ENCODE peak calls at places on chromosomes 16 and 17, in four cellular contexts. L is epithelial cell of esophagus, Z is ascending aorta, V is upper lobe of left lung. E is an unnamed sample.

GRCh38 chr16:9014389-9014788 is 50.7 kb upstream of the USP7 start:
- DNase-seq in V (no peak), L (no peak), Z (no peak), E (no peak)

GRCh38 chr16:56519459-56520250 is at the start of gene BBS2:
- DNase-seq in Z (peak; percentile 49), V (peak; percentile 90), L (peak; percentile 87), E (peak; percentile 69)

GRCh38 chr16:46612121-46612520 is 9.1 kb downstream of the SHCBP1 start:
- DNase-seq in V (no peak), Z (no peak), L (no peak), E (no peak)

GRCh38 chr16:48099455-48099854 is 56.3 kb downstream of the ABCC12 start:
- DNase-seq in V (no peak), L (no peak), Z (no peak), E (peak; percentile 45)

GRCh38 chr17:68591583-68591982 is 9.6 kb downstream of the FAM20A start:
- DNase-seq in Z (no peak), V (no peak), L (no peak), E (no peak)

GRCh38 chr16:11636172-11636721 is 32.0 kb upstream of the SNN start:
- DNase-seq in V (peak; percentile 74), L (peak; percentile 98), Z (no peak), E (no peak)

GRCh38 chr16:20799599-20799998 is 6.7 kb downstream of the ERI2 start:
- DNase-seq in V (no peak), Z (no peak), L (peak; percentile 39), E (peak; percentile 56)

GRCh38 chr16:14602443-14602963 is 27.6 kb downstream of the PARN start:
- DNase-seq in L (no peak), V (no peak), Z (no peak), E (no peak)

GRCh38 chr16:8099586-8099985 is 490.7 kb downstream of the TMEM114 start:
- DNase-seq in L (no peak), V (no peak), Z (no peak), E (no peak)

GRCh38 chr17:2171725-2172446 is 117.0 kb downstream of the HIC1 start:
- DNase-seq in L (peak; percentile 75), Z (peak; percentile 36), V (peak; percentile 78), E (peak; percentile 98)

GRCh38 chr17:8701221-8701620 is 43.4 kb downstream of the CCDC42 start:
- DNase-seq in L (no peak), V (no peak), Z (no peak), E (no peak)

GRCh38 chr16:49049191-49049590 is 232.4 kb downstream of the CBLN1 start:
- DNase-seq in V (no peak), Z (no peak), L (no peak), E (no peak)

GRCh38 chr16:24834459-24835335 is 11.1 kb upstream of the SLC5A11 start:
- DNase-seq in V (no peak), L (peak; percentile 56), Z (no peak), E (peak; percentile 53)

GRCh38 chr17:38922538-38923291 is 2.7 kb upstream of the LASP1NB start:
- DNase-seq in Z (no peak), L (peak; percentile 33), V (peak; percentile 59), E (peak; percentile 83)

GRCh38 chr17:51585514-51586104 is 325.3 kb downstream of the UTP18 start:
- DNase-seq in L (peak; percentile 2), V (no peak), Z (no peak), E (no peak)

GRCh38 chr16:79751785-79752184 is 151.2 kb upstream of the MAF start:
- DNase-seq in Z (no peak), L (peak; percentile 93), V (no peak), E (peak; percentile 65)

GRCh38 chr16:77965346-77965745 is 57.0 kb upstream of the CLEC3A start:
- DNase-seq in V (no peak), Z (no peak), L (no peak), E (no peak)

GRCh38 chr16:30982548-30983288 is 2.3 kb upstream of the HSD3B7 start:
- DNase-seq in Z (no peak), L (peak; percentile 37), V (no peak), E (peak; percentile 86)

GRCh38 chr17:80826955-80827645 is 164.5 kb upstream of the CHMP6 start:
- DNase-seq in Z (peak; percentile 72), L (peak; percentile 97), V (peak; percentile 37), E (peak; percentile 99)

GRCh38 chr16:70694088-70694487 is 8.2 kb upstream of the MTSS2 start:
- DNase-seq in L (peak; percentile 64), V (no peak), Z (no peak), E (peak; percentile 85)

GRCh38 chr17:48483004-48483403 is 47.8 kb downstream of the HOXB1 start:
- DNase-seq in V (no peak), L (peak; percentile 54), Z (no peak), E (no peak)

GRCh38 chr16:89864421-89864820 is 9.0 kb upstream of the TCF25 start:
- DNase-seq in L (peak; percentile 38), V (no peak), Z (no peak), E (no peak)

GRCh38 chr17:7404737-7405412 is 978 bp upstream of the TMEM256 start:
- DNase-seq in Z (no peak), V (peak; percentile 32), L (no peak), E (peak; percentile 21)

GRCh38 chr16:86591270-86591669 is 12.9 kb downstream of the FOXL1 start:
- DNase-seq in V (no peak), L (no peak), Z (no peak), E (no peak)

GRCh38 chr16:86363057-86363490 is 147.3 kb upstream of the FOXF1 start:
- DNase-seq in L (no peak), Z (no peak), V (no peak), E (peak; percentile 96)

GRCh38 chr17:62643496-62643895 is 16.0 kb downstream of the MRC2 start:
- DNase-seq in V (no peak), L (no peak), Z (no peak), E (no peak)

GRCh38 chr17:45316271-45317112 is at the start of gene MAP3K14:
- DNase-seq in Z (no peak), V (peak; percentile 78), L (peak; percentile 51), E (peak; percentile 54)

GRCh38 chr16:83615553-83615952 is 192.2 kb upstream of the HSBP1 start:
- DNase-seq in V (no peak), L (peak; percentile 40), Z (no peak), E (peak; percentile 18)

GRCh38 chr17:15287533-15288267 is 22.6 kb upstream of the PMP22 start:
- DNase-seq in Z (no peak), L (no peak), V (no peak), E (peak; percentile 39)

GRCh38 chr16:47858333-47859067 is 297.3 kb downstream of the ABCC12 start:
- DNase-seq in V (no peak), Z (no peak), L (peak; percentile 56), E (no peak)

GRCh38 chr17:28896884-28897768 is at the start of gene FLOT2:
- DNase-seq in L (peak; percentile 96), V (peak; percentile 86), Z (no peak), E (peak; percentile 47)

GRCh38 chr17:1713878-1714487 is 3.8 kb upstream of the TLCD2 start:
- DNase-seq in Z (no peak), V (no peak), L (peak; percentile 64), E (peak; percentile 44)

GRCh38 chr17:3687949-3688614 is 7.9 kb downstream of the P2RX5 start:
- DNase-seq in V (no peak), L (no peak), Z (no peak), E (no peak)

DNA sequence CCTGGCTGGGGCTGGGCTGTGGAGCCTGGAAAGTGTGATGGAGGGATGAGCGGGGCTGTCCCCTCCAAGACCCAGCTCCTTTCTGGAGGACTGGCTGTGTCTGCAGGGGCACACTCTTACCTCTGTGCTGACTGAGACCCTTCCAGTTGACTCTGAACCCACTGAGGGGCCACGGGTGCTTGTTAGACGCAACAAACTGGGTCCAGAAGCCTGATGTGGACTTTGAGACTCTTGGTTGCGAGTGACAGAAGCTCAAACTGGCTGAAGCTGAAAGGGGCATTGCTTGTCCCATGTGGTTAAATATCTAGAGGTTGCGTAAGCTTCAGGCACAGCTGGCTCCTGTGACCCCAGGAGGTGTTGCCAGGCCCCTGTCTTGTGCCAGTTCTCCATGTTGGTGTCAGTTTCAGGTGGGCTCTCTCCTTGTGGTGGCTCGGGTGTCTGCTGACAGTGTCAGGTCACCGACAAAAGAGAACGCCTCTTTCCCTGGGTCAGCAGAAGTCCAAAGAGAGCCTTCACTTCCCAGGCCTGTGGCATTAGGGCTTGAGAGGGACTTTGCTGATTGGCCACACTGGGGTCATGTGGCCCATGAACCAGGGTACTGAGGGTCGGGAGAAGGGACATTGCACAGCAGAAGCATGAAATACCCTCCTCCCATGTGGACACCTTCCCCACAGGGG is 16.7 kb downstream of the ADCY7 start:
- DNase-seq in Z (no peak), L (no peak), V (no peak), E (no peak)
- H3K4me3 ChIP-seq in Z (no peak overlapping the region), L (no peak overlapping the region), V (no peak overlapping the region), E (no peak overlapping the region)

DNA sequence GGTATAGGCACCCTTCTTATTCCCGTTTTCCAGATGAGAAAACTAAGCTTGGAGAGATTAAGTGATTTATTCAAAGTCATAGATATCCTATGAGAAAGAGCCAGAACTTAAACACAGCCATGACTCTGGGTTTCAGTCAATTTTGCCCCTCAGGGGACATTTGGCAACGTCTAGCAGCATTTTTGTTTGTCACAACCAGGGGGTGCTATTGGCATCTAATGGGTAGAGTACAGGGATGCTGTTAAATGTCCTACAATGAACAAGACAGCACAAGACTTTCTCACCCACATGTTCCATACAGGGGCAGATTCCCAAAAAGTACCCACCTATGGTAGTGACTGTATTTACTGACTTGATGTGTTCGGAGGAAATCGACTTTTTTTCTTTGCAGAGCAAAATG is 4.8 kb upstream of the SHISA9 start:
- DNase-seq in Z (no peak), L (peak; percentile 48), V (no peak), E (peak; percentile 52)
- TF ChIP-seq CTCF in Z (peak; percentile 39), L (peak; percentile 39), V (no peak), E (peak; percentile 69)

GRCh38 chr16:3056336-3057180 is 8.9 kb upstream of the IL32 start:
- DNase-seq in L (no peak), V (no peak), Z (no peak), E (no peak)

GRCh38 chr16:3057181-3058166 is 8.0 kb upstream of the IL32 start:
- DNase-seq in L (no peak), Z (no peak), V (no peak), E (no peak)

GRCh38 chr16:3051489-3051888 is 5.1 kb downstream of the MMP25 start:
- DNase-seq in Z (no peak), V (peak; percentile 67), L (no peak), E (no peak)

GRCh38 chr16:3058173-3059030 is 7.0 kb upstream of the IL32 start:
- DNase-seq in Z (no peak), V (peak; percentile 73), L (peak; percentile 64), E (peak; percentile 16)

DNA sequence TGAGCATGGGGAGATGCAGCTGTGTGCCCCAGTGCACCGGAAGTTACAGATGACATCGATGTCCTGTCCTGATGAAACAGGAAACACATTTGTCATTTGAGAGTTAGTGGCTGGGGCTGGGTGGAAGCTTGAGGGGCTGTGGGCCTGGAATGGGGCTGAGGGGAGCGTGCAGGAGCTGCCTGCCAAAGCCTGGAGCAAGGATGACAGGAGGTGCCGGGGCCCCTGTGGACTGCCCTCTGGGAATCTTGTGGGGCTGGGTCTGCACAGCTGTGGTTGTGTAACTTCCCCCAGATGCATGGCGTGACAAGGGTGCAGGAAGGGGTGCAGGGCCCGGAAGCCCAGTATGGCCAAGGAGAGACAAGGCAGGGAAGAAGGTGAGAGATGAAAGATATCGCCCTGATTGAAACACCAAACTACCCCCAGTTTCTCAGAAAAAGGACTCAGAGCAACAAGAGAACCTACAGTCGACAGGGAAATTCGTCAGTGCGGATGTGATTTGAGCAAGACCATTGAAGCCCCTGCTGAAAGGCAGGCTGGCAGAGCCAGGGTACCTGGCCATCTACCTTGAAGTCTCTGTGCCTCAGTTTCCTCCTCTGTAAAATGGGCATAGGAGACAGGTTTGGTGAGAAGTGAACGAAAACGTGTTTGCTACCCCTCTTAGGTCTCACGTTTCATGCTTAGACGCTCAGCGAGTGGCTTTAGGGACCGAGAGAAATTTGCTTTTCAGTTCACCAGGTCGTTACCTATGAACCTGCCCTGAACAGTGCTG is 8.8 kb downstream of the MMP25 start:
- DNase-seq in Z (no peak), V (peak; percentile 45), L (no peak), E (no peak)
- H3K4me3 ChIP-seq in Z (no peak overlapping the region), V (no peak overlapping the region), L (no peak overlapping the region), E (no peak overlapping the region)

GRCh38 chr17:34146440-34147043 is 108.5 kb upstream of the CCL2 start:
- DNase-seq in L (peak; percentile 10), Z (no peak), V (peak; percentile 64), E (peak; percentile 2)
- TF ChIP-seq CTCF in L (peak; percentile 39), Z (no peak), V (peak; percentile 22), E (peak; percentile 35)

E was measured in fibroblast of mammary gland.